ENCODE peak calls at places on chromosomes 16 and 17, in eight cellular contexts. Z is brain microvascular endothelial cell, N is A549, O is cardiac muscle cell, E is body of pancreas, R is esophagus muscularis mucosa, V is AG10803, P is suprapubic skin. S is an unnamed sample.

GRCh38 chr16:53058441-53058840 is 3.6 kb downstream of the CHD9 start:
- DNase-seq in Z (no peak), N (no peak), O (no peak), E (no peak), R (no peak), V (no peak), P (no peak), S (no peak)

GRCh38 chr17:81551458-81552243 is 502 bp downstream of the FAAP100 start:
- DNase-seq in Z (no peak), N (peak), O (peak), E (peak), R (no peak), V (peak), P (no peak), S (no peak)

GRCh38 chr17:72383053-72383847 is 262.4 kb downstream of the SOX9 start:
- DNase-seq in Z (no peak), N (no peak), O (peak), E (no peak), R (no peak), V (no peak), P (peak), S (no peak)

GRCh38 chr16:17083628-17084027 is 387.1 kb downstream of the XYLT1 start:
- DNase-seq in Z (no peak), N (no peak), O (no peak), E (no peak), R (no peak), V (no peak), P (no peak), S (no peak)

GRCh38 chr17:43431741-43432523 is 33.1 kb downstream of the ARL4D start:
- DNase-seq in Z (no peak), N (no peak), O (no peak), E (no peak), R (no peak), V (peak), P (no peak), S (no peak)

GRCh38 chr16:13866073-13866472 is 53.9 kb upstream of the ERCC4 start:
- DNase-seq in Z (peak), N (peak), O (peak), E (peak), R (no peak), V (peak), P (peak), S (peak)

GRCh38 chr17:69906306-69906705 is 168.7 kb upstream of the KCNJ16 start:
- DNase-seq in Z (no peak), N (no peak), O (no peak), E (no peak), R (no peak), V (no peak), P (no peak), S (no peak)

GRCh38 chr17:48037924-48038323 is 327 bp upstream of the COPZ2 start:
- DNase-seq in Z (no peak), N (no peak), O (no peak), E (no peak), R (no peak), V (peak), P (no peak), S (no peak)

GRCh38 chr16:85296859-85297698 is 184.8 kb upstream of the CIBAR2 start:
- DNase-seq in Z (no peak), N (peak), O (peak), E (peak), R (no peak), V (peak), P (no peak), S (no peak)

GRCh38 chr17:63086483-63087185 is 120.6 kb downstream of the TANC2 start:
- DNase-seq in Z (no peak), N (no peak), O (no peak), E (peak), R (no peak), V (no peak), P (no peak), S (no peak)

GRCh38 chr16:89115216-89115949 is 21.7 kb downstream of the ACSF3 start:
- DNase-seq in Z (peak), N (no peak), O (no peak), E (peak), R (peak), V (no peak), P (peak), S (peak)

GRCh38 chr17:5282639-5283217 is 644 bp downstream of the RABEP1 start:
- DNase-seq in Z (no peak), N (peak), O (peak), E (peak), R (no peak), V (no peak), P (peak), S (no peak)

GRCh38 chr17:78111727-78112507 is 16.6 kb downstream of the TMC6 start:
- DNase-seq in Z (no peak), N (no peak), O (no peak), E (no peak), R (no peak), V (no peak), P (no peak), S (no peak)

GRCh38 chr17:5078106-5079028 is at the start of gene ZFP3:
- DNase-seq in Z (peak), N (peak), O (peak), E (peak), R (peak), V (peak), P (peak), S (peak)

GRCh38 chr17:62823111-62823895 is 15.2 kb upstream of the MARCHF10 start:
- DNase-seq in Z (no peak), N (peak), O (no peak), E (no peak), R (peak), V (peak), P (no peak), S (no peak)

GRCh38 chr16:58196898-58197313 is 1.0 kb downstream of the CSNK2A2 start:
- DNase-seq in Z (no peak), N (no peak), O (no peak), E (no peak), R (no peak), V (peak), P (no peak), S (no peak)

GRCh38 chr16:89101303-89102034 is 7.8 kb downstream of the ACSF3 start:
- DNase-seq in Z (no peak), N (no peak), O (no peak), E (no peak), R (no peak), V (no peak), P (no peak), S (no peak)

GRCh38 chr16:56424404-56424765 is 960 bp downstream of the AMFR start:
- DNase-seq in Z (no peak), N (no peak), O (peak), E (no peak), R (no peak), V (no peak), P (no peak), S (no peak)

GRCh38 chr16:9867176-9867575 is 315.1 kb downstream of the GRIN2A start:
- DNase-seq in Z (no peak), N (no peak), O (no peak), E (no peak), R (peak), V (no peak), P (no peak), S (no peak)

GRCh38 chr17:66964930-66965800 is 658 bp downstream of the CACNG4 start:
- DNase-seq in Z (no peak), N (peak), O (peak), E (peak), R (no peak), V (no peak), P (no peak), S (no peak)

GRCh38 chr17:44345497-44346026 is 460 bp downstream of the GRN start:
- DNase-seq in Z (peak), N (peak), O (peak), E (peak), R (no peak), V (peak), P (peak), S (no peak)

GRCh38 chr16:57265850-57266530 is 18.5 kb downstream of the PLLP start:
- DNase-seq in Z (no peak), N (no peak), O (no peak), E (peak), R (no peak), V (peak), P (no peak), S (no peak)

GRCh38 chr16:11050954-11051353 is 106.6 kb downstream of the CLEC16A start:
- DNase-seq in Z (no peak), N (no peak), O (no peak), E (no peak), R (no peak), V (no peak), P (no peak), S (no peak)

DNA sequence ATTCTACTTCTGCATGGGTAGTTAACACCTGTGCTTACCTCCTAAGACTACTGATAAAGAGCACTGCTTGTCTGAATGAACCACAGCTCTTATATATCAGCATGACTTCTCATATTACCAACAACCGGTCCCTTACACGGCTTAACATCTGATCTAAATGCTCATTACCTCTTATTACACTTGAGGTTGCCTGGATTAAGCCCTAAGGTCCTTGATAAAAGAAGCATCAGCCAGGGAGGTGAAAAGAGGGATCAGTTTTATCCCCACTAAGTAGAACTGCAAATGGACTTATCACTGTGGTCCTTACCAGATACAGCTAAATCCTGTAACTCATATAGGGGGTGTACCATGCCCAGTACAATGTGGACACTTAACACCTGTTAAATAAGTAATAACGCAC is 8.2 kb upstream of the RSKR start:
- DNase-seq in Z (no peak), N (no peak), O (no peak), E (no peak), R (no peak), V (no peak), P (no peak), S (no peak)
- TF ChIP-seq CTCF in Z (no peak), N (no peak), O (no peak), E (no peak), R (no peak), V (no peak), P (no peak), S (no peak)

GRCh38 chr16:67245189-67245585 is 2.1 kb downstream of the FHOD1 start:
- DNase-seq in Z (no peak), N (no peak), O (no peak), E (no peak), R (no peak), V (no peak), P (no peak), S (no peak)
- H3K4me3 ChIP-seq in Z (peak), N (peak), O (peak), E (no peak), R (peak), V (peak), P (peak), S (peak)

GRCh38 chr16:5062790-5063765 is 2.7 kb downstream of the C16orf89 start:
- DNase-seq in Z (no peak), N (peak), O (no peak), E (no peak), R (peak), V (no peak), P (no peak), S (no peak)
- TF ChIP-seq CTCF in Z (peak), N (no peak), O (no peak), E (no peak), R (no peak), V (no peak), P (no peak), S (peak)

DNA sequence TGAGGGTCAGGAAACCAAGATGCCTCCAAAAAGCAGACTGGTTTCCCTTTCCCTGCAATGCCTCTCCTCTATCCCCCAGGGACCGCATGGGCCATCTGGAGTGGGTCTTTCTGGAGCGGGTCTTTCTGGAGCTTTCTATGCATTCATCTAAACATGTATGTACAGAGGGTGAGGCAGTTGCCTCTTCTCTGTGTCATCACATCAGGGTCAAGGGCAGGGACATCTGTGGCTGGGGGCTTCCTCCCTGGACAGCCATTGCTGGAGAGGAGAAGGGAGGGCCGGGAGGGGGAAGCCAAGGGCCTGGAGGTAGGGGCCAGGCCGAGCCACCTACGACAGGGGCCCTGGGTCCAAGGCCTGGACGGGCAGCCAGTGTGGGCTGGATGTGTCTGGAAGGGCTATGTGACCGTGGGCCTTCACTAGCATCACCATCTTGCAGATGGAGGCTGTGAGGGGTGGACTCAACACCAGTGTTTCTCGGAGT is 840 bp downstream of the ADCY7 start:
- DNase-seq in Z (no peak), N (no peak), O (no peak), E (no peak), R (no peak), V (no peak), P (no peak), S (no peak)
- H3K4me3 ChIP-seq in Z (peak), N (no peak), O (no peak), E (no peak), R (no peak), V (peak), P (peak), S (peak)